ENCODE peak calls at places on chromosomes 5 and 9, in four cellular contexts. One of them, this sample, is unnamed.

GRCh38 chr5:53343187-53343586 is 137.2 kb upstream of the FST start:
- DNase-seq in H1: no peak
- DNase-seq in SK-N-SH: no peak
- DNase-seq in K562: no peak
- DNase-seq in this sample: no peak

GRCh38 chr5:109857405-109858031 is 167.8 kb downstream of the MAN2A1 start:
- DNase-seq in K562: no peak
- DNase-seq in H1: no peak
- DNase-seq in SK-N-SH: no peak
- DNase-seq in this sample: no peak

GRCh38 chr9:93203713-93204469 is 20.0 kb downstream of the WNK2 start:
- DNase-seq in H1: no peak
- DNase-seq in SK-N-SH: no peak
- DNase-seq in K562: no peak
- DNase-seq in this sample: no peak

GRCh38 chr5:143263272-143263810 is 140.1 kb downstream of the NR3C1 start:
- DNase-seq in SK-N-SH: no peak
- DNase-seq in H1: no peak
- DNase-seq in K562: no peak
- DNase-seq in this sample: no peak

GRCh38 chr9:35172878-35173277 is 11.1 kb downstream of the UNC13B start:
- DNase-seq in SK-N-SH: peak
- DNase-seq in H1: no peak
- DNase-seq in K562: no peak
- DNase-seq in this sample: no peak

GRCh38 chr9:4859035-4859434 is 66.3 kb downstream of the RCL1 start:
- DNase-seq in SK-N-SH: no peak
- DNase-seq in H1: no peak
- DNase-seq in K562: no peak
- DNase-seq in this sample: no peak

GRCh38 chr5:181223041-181223728 is at the start of gene TRIM41:
- DNase-seq in H1: peak
- DNase-seq in K562: peak
- DNase-seq in SK-N-SH: peak
- DNase-seq in this sample: peak

GRCh38 chr9:16521868-16522381 is 348.5 kb downstream of the BNC2 start:
- DNase-seq in K562: no peak
- DNase-seq in H1: no peak
- DNase-seq in SK-N-SH: peak
- DNase-seq in this sample: no peak

GRCh38 chr9:15101046-15101445 is 190.8 kb upstream of the FREM1 start:
- DNase-seq in SK-N-SH: no peak
- DNase-seq in K562: no peak
- DNase-seq in H1: no peak
- DNase-seq in this sample: no peak

GRCh38 chr9:112582371-112582770 is 95.7 kb downstream of the KIAA1958 start:
- DNase-seq in K562: no peak
- DNase-seq in SK-N-SH: no peak
- DNase-seq in H1: no peak
- DNase-seq in this sample: no peak

GRCh38 chr5:58042933-58043606 is 416.8 kb downstream of the PLK2 start:
- DNase-seq in H1: no peak
- DNase-seq in SK-N-SH: no peak
- DNase-seq in K562: peak
- DNase-seq in this sample: no peak

GRCh38 chr5:35313296-35313695 is 83.0 kb upstream of the PRLR start:
- DNase-seq in K562: no peak
- DNase-seq in H1: no peak
- DNase-seq in SK-N-SH: no peak
- DNase-seq in this sample: no peak

GRCh38 chr5:95620030-95620869 is at the start of gene GPR150:
- DNase-seq in H1: no peak
- DNase-seq in K562: no peak
- DNase-seq in SK-N-SH: peak
- DNase-seq in this sample: no peak

GRCh38 chr9:34253460-34253837 is 74.6 kb downstream of the UBAP1 start:
- DNase-seq in SK-N-SH: no peak
- DNase-seq in H1: no peak
- DNase-seq in K562: no peak
- DNase-seq in this sample: no peak

GRCh38 chr5:171205375-171205774 is 103.7 kb upstream of the TLX3 start:
- DNase-seq in H1: no peak
- DNase-seq in SK-N-SH: peak
- DNase-seq in K562: no peak
- DNase-seq in this sample: no peak

GRCh38 chr9:1005043-1005667 is 28.7 kb downstream of the DMRT3 start:
- DNase-seq in SK-N-SH: peak
- DNase-seq in K562: peak
- DNase-seq in H1: no peak
- DNase-seq in this sample: peak

GRCh38 chr5:104179057-104179456 is 616.5 kb upstream of the NUDT12 start:
- DNase-seq in H1: peak
- DNase-seq in K562: peak
- DNase-seq in SK-N-SH: peak
- DNase-seq in this sample: peak

GRCh38 chr9:477146-477545 is 262.5 kb downstream of the DOCK8 start:
- DNase-seq in SK-N-SH: no peak
- DNase-seq in H1: no peak
- DNase-seq in K562: no peak
- DNase-seq in this sample: no peak

GRCh38 chr5:172658869-172659513 is 17.9 kb downstream of the NEURL1B start:
- DNase-seq in K562: no peak
- DNase-seq in H1: no peak
- DNase-seq in SK-N-SH: peak
- DNase-seq in this sample: no peak

GRCh38 chr5:10453564-10453963 is 11.9 kb downstream of the ROPN1L start:
- DNase-seq in SK-N-SH: no peak
- DNase-seq in H1: no peak
- DNase-seq in K562: no peak
- DNase-seq in this sample: no peak
- TF ChIP-seq NRF1 in SK-N-SH: no peak
- TF ChIP-seq NRF1 in H1: no peak
- TF ChIP-seq NRF1 in K562: no peak
- TF ChIP-seq NRF1 in this sample: no peak

GRCh38 chr9:37405350-37405749 is 17.1 kb upstream of the GRHPR start:
- DNase-seq in K562: no peak
- DNase-seq in SK-N-SH: no peak
- DNase-seq in H1: no peak
- DNase-seq in this sample: no peak
- TF ChIP-seq TAF1 in K562: no peak
- TF ChIP-seq TAF1 in SK-N-SH: no peak
- TF ChIP-seq TAF1 in H1: no peak
- TF ChIP-seq TAF1 in this sample: no peak

GRCh38 chr5:43171441-43171840 is 20.6 kb upstream of the NIM1K start:
- DNase-seq in H1: no peak
- DNase-seq in SK-N-SH: no peak
- DNase-seq in K562: no peak
- DNase-seq in this sample: no peak

GRCh38 chr5:43171926-43172325 is 20.1 kb upstream of the NIM1K start:
- DNase-seq in K562: no peak
- DNase-seq in SK-N-SH: no peak
- DNase-seq in H1: no peak
- DNase-seq in this sample: no peak

GRCh38 chr5:43179836-43180235 is 12.2 kb upstream of the NIM1K start:
- DNase-seq in SK-N-SH: no peak
- DNase-seq in K562: no peak
- DNase-seq in H1: no peak
- DNase-seq in this sample: no peak

GRCh38 chr5:43172779-43173178 is 19.2 kb upstream of the NIM1K start:
- DNase-seq in SK-N-SH: no peak
- DNase-seq in K562: no peak
- DNase-seq in H1: no peak
- DNase-seq in this sample: no peak

DNA sequence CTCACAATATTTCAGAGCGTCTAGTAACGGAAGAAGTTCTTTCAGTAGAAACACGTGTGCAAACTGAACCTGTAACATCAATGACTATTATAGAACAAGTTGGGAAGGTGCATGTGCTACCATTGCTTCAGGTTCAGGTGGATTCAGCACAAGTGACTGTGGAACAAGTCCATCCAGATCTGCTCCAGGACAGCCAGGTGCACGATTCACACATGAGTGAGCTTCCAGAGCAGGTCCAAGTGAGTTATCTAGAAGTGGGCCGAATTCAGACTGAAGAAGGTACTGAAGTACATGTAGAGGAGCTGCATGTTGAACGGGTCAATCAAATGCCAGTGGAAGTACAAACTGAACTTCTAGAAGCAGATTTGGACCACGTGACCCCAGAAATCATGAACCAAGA is 17.4 kb upstream of the NIM1K start:
- DNase-seq in SK-N-SH: no peak
- DNase-seq in K562: no peak
- DNase-seq in H1: no peak
- DNase-seq in this sample: no peak
- TF ChIP-seq NRF1 in SK-N-SH: no peak
- TF ChIP-seq NRF1 in K562: no peak
- TF ChIP-seq NRF1 in H1: no peak
- TF ChIP-seq NRF1 in this sample: no peak

GRCh38 chr5:43041669-43042175 is 1.6 kb upstream of the ANXA2R start:
- DNase-seq in K562: peak
- DNase-seq in H1: no peak
- DNase-seq in SK-N-SH: no peak
- DNase-seq in this sample: no peak

GRCh38 chr5:43039468-43040286 is 442 bp downstream of the ANXA2R start:
- DNase-seq in K562: peak
- DNase-seq in H1: no peak
- DNase-seq in SK-N-SH: peak
- DNase-seq in this sample: no peak

GRCh38 chr5:43042176-43042625 is 2.1 kb upstream of the ANXA2R start:
- DNase-seq in K562: peak
- DNase-seq in H1: no peak
- DNase-seq in SK-N-SH: peak
- DNase-seq in this sample: no peak

GRCh38 chr5:43040287-43041098 is at the start of gene ANXA2R:
- DNase-seq in K562: peak
- DNase-seq in H1: no peak
- DNase-seq in SK-N-SH: peak
- DNase-seq in this sample: no peak

GRCh38 chr5:43041131-43041668 is 1.1 kb upstream of the ANXA2R start:
- DNase-seq in H1: no peak
- DNase-seq in K562: no peak
- DNase-seq in SK-N-SH: no peak
- DNase-seq in this sample: no peak
- TF ChIP-seq TAF1 in H1: no peak
- TF ChIP-seq TAF1 in K562: no peak
- TF ChIP-seq TAF1 in SK-N-SH: no peak
- TF ChIP-seq TAF1 in this sample: no peak

DNA sequence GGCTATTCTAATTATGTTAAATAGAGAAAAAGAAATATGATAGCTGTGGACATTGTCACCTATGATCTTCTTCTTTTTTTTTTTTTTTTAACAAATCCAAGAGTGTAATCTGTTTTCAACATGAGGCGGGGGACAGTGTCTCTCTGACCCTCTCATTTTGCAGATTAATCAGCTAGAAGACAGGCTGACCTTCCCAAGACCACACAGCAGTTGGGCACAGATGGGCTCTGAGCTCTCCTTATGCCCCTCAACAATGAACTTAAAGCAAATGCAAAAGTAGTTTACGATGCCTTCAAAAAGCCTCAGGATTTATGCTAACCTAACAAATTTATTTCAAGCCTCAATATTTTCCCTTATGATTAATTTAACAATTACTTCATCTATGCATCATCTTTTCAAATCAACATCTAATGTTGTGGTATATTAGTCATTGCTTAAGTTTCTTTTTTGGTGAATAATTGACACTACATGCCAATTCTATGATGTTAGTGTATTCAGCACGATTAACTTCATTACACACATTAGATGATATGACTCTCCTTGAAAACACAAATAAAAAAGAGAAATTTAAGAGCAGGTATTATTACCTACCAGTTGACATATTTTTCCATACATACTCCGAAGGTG is 7.4 kb downstream of the NFIL3 start:
- DNase-seq in K562: no peak
- DNase-seq in SK-N-SH: no peak
- DNase-seq in H1: no peak
- DNase-seq in this sample: no peak
- TF ChIP-seq NRF1 in K562: no peak
- TF ChIP-seq NRF1 in SK-N-SH: no peak
- TF ChIP-seq NRF1 in H1: no peak
- TF ChIP-seq NRF1 in this sample: no peak

This sample was measured in GM12878.